ENCODE peak calls at places on chromosomes 16 and 17, in eight cellular contexts. One of them, this sample, is unnamed.

GRCh38 chr16:1046271-1046955 is 26.1 kb upstream of the SSTR5 start:
- DNase-seq in adipocyte: no peak
- DNase-seq in astrocyte of the spinal cord: no peak
- DNase-seq in cardiac fibroblast: no peak
- DNase-seq in AG04450: no peak
- DNase-seq in fibroblast of villous mesenchyme: no peak
- DNase-seq in CD4-positive, alpha-beta memory T cell: no peak
- DNase-seq in aorta: no peak
- DNase-seq in this sample: no peak

GRCh38 chr16:56956756-56957155 is 5.0 kb upstream of the CETP start:
- DNase-seq in cardiac fibroblast: no peak
- DNase-seq in adipocyte: no peak
- DNase-seq in CD4-positive, alpha-beta memory T cell: no peak
- DNase-seq in AG04450: no peak
- DNase-seq in astrocyte of the spinal cord: no peak
- DNase-seq in aorta: peak
- DNase-seq in fibroblast of villous mesenchyme: no peak
- DNase-seq in this sample: no peak

GRCh38 chr17:9240659-9241370 is 219.5 kb downstream of the NTN1 start:
- DNase-seq in fibroblast of villous mesenchyme: peak
- DNase-seq in AG04450: no peak
- DNase-seq in aorta: peak
- DNase-seq in adipocyte: peak
- DNase-seq in cardiac fibroblast: peak
- DNase-seq in CD4-positive, alpha-beta memory T cell: no peak
- DNase-seq in astrocyte of the spinal cord: peak
- DNase-seq in this sample: no peak

GRCh38 chr16:50311134-50311528 is 44.8 kb downstream of the ADCY7 start:
- DNase-seq in adipocyte: no peak
- DNase-seq in AG04450: no peak
- DNase-seq in cardiac fibroblast: no peak
- DNase-seq in CD4-positive, alpha-beta memory T cell: no peak
- DNase-seq in fibroblast of villous mesenchyme: no peak
- DNase-seq in astrocyte of the spinal cord: no peak
- DNase-seq in aorta: peak
- DNase-seq in this sample: no peak

GRCh38 chr16:200388-200787 is 20.1 kb downstream of the HBQ1 start:
- DNase-seq in astrocyte of the spinal cord: peak
- DNase-seq in fibroblast of villous mesenchyme: peak
- DNase-seq in aorta: no peak
- DNase-seq in cardiac fibroblast: peak
- DNase-seq in adipocyte: peak
- DNase-seq in AG04450: no peak
- DNase-seq in CD4-positive, alpha-beta memory T cell: no peak
- DNase-seq in this sample: no peak

GRCh38 chr16:59612094-59612493 is 878.0 kb upstream of the GOT2 start:
- DNase-seq in AG04450: no peak
- DNase-seq in astrocyte of the spinal cord: no peak
- DNase-seq in aorta: no peak
- DNase-seq in adipocyte: no peak
- DNase-seq in CD4-positive, alpha-beta memory T cell: no peak
- DNase-seq in fibroblast of villous mesenchyme: no peak
- DNase-seq in cardiac fibroblast: no peak
- DNase-seq in this sample: no peak

GRCh38 chr17:81034779-81035388 is at the start of gene BAIAP2:
- DNase-seq in AG04450: peak
- DNase-seq in fibroblast of villous mesenchyme: peak
- DNase-seq in astrocyte of the spinal cord: peak
- DNase-seq in adipocyte: peak
- DNase-seq in aorta: peak
- DNase-seq in CD4-positive, alpha-beta memory T cell: peak
- DNase-seq in cardiac fibroblast: peak
- DNase-seq in this sample: peak

GRCh38 chr17:63929860-63930766 is 2.0 kb downstream of the CD79B start:
- DNase-seq in adipocyte: no peak
- DNase-seq in AG04450: no peak
- DNase-seq in cardiac fibroblast: no peak
- DNase-seq in astrocyte of the spinal cord: no peak
- DNase-seq in fibroblast of villous mesenchyme: no peak
- DNase-seq in CD4-positive, alpha-beta memory T cell: no peak
- DNase-seq in aorta: no peak
- DNase-seq in this sample: no peak

GRCh38 chr16:19166500-19166899 is 1.5 kb upstream of the SYT17 start:
- DNase-seq in aorta: no peak
- DNase-seq in astrocyte of the spinal cord: no peak
- DNase-seq in cardiac fibroblast: no peak
- DNase-seq in fibroblast of villous mesenchyme: no peak
- DNase-seq in adipocyte: no peak
- DNase-seq in AG04450: no peak
- DNase-seq in CD4-positive, alpha-beta memory T cell: no peak
- DNase-seq in this sample: no peak

GRCh38 chr16:65226077-65226476 is 104.2 kb upstream of the CDH11 start:
- DNase-seq in adipocyte: no peak
- DNase-seq in AG04450: no peak
- DNase-seq in CD4-positive, alpha-beta memory T cell: no peak
- DNase-seq in fibroblast of villous mesenchyme: no peak
- DNase-seq in cardiac fibroblast: no peak
- DNase-seq in astrocyte of the spinal cord: no peak
- DNase-seq in aorta: no peak
- DNase-seq in this sample: no peak

GRCh38 chr16:29806096-29806579 is at the start of gene MAZ:
- DNase-seq in aorta: no peak
- DNase-seq in AG04450: peak
- DNase-seq in astrocyte of the spinal cord: no peak
- DNase-seq in adipocyte: peak
- DNase-seq in fibroblast of villous mesenchyme: peak
- DNase-seq in CD4-positive, alpha-beta memory T cell: peak
- DNase-seq in cardiac fibroblast: peak
- DNase-seq in this sample: no peak

GRCh38 chr17:82105882-82106696 is 8.1 kb upstream of the FASN start:
- DNase-seq in fibroblast of villous mesenchyme: peak
- DNase-seq in cardiac fibroblast: peak
- DNase-seq in aorta: no peak
- DNase-seq in AG04450: no peak
- DNase-seq in astrocyte of the spinal cord: peak
- DNase-seq in adipocyte: peak
- DNase-seq in CD4-positive, alpha-beta memory T cell: peak
- DNase-seq in this sample: peak
- H3K4me3 ChIP-seq in fibroblast of villous mesenchyme: no peak
- H3K4me3 ChIP-seq in cardiac fibroblast: no peak
- H3K4me3 ChIP-seq in aorta: no peak
- H3K4me3 ChIP-seq in AG04450: no peak
- H3K4me3 ChIP-seq in astrocyte of the spinal cord: no peak
- H3K4me3 ChIP-seq in adipocyte: no peak
- H3K4me3 ChIP-seq in CD4-positive, alpha-beta memory T cell: peak
- H3K4me3 ChIP-seq in this sample: peak

DNA sequence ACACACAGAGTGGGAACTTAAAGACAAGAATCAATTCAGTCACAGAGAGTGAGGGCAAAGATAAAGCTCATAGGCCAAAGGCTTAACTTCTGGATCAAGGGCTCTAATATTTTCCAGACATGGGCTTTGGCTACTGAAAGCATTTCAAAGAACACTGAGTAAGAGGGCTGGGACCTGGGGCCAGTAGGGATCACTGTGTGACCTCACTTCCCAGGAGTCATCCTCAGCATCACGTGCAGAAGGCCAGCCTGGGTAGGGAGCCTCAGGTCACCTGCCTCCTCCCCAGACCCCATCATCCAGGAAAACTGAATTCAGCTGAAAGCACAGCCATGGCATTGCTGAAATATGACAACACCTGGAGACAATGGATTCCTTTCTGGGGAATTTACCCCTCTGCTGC is 163.5 kb downstream of the RAB11FIP4 start:
- DNase-seq in cardiac fibroblast: peak
- DNase-seq in aorta: no peak
- DNase-seq in AG04450: no peak
- DNase-seq in CD4-positive, alpha-beta memory T cell: no peak
- DNase-seq in astrocyte of the spinal cord: no peak
- DNase-seq in fibroblast of villous mesenchyme: no peak
- DNase-seq in adipocyte: no peak
- DNase-seq in this sample: no peak
- H3K4me3 ChIP-seq in cardiac fibroblast: no peak
- H3K4me3 ChIP-seq in aorta: no peak
- H3K4me3 ChIP-seq in AG04450: no peak
- H3K4me3 ChIP-seq in CD4-positive, alpha-beta memory T cell: no peak
- H3K4me3 ChIP-seq in astrocyte of the spinal cord: no peak
- H3K4me3 ChIP-seq in fibroblast of villous mesenchyme: no peak
- H3K4me3 ChIP-seq in adipocyte: no peak
- H3K4me3 ChIP-seq in this sample: no peak

GRCh38 chr16:82070656-82071369 is 35.8 kb downstream of the HSD17B2 start:
- DNase-seq in adipocyte: peak
- DNase-seq in AG04450: peak
- DNase-seq in cardiac fibroblast: peak
- DNase-seq in fibroblast of villous mesenchyme: peak
- DNase-seq in CD4-positive, alpha-beta memory T cell: no peak
- DNase-seq in astrocyte of the spinal cord: peak
- DNase-seq in aorta: no peak
- DNase-seq in this sample: no peak
- H3K4me3 ChIP-seq in adipocyte: no peak
- H3K4me3 ChIP-seq in AG04450: no peak
- H3K4me3 ChIP-seq in cardiac fibroblast: no peak
- H3K4me3 ChIP-seq in fibroblast of villous mesenchyme: no peak
- H3K4me3 ChIP-seq in CD4-positive, alpha-beta memory T cell: no peak
- H3K4me3 ChIP-seq in astrocyte of the spinal cord: no peak
- H3K4me3 ChIP-seq in aorta: no peak
- H3K4me3 ChIP-seq in this sample: no peak

GRCh38 chr16:22191966-22192260 is 14.2 kb upstream of the EEF2K start:
- DNase-seq in adipocyte: no peak
- DNase-seq in cardiac fibroblast: no peak
- DNase-seq in aorta: no peak
- DNase-seq in astrocyte of the spinal cord: no peak
- DNase-seq in CD4-positive, alpha-beta memory T cell: no peak
- DNase-seq in AG04450: no peak
- DNase-seq in fibroblast of villous mesenchyme: no peak
- DNase-seq in this sample: no peak
- H3K4me3 ChIP-seq in adipocyte: peak
- H3K4me3 ChIP-seq in cardiac fibroblast: peak
- H3K4me3 ChIP-seq in aorta: peak
- H3K4me3 ChIP-seq in astrocyte of the spinal cord: peak
- H3K4me3 ChIP-seq in CD4-positive, alpha-beta memory T cell: peak
- H3K4me3 ChIP-seq in AG04450: peak
- H3K4me3 ChIP-seq in fibroblast of villous mesenchyme: peak
- H3K4me3 ChIP-seq in this sample: peak

GRCh38 chr17:82751571-82752370 is at the start of gene TBCD:
- DNase-seq in aorta: peak
- DNase-seq in astrocyte of the spinal cord: peak
- DNase-seq in AG04450: peak
- DNase-seq in CD4-positive, alpha-beta memory T cell: peak
- DNase-seq in adipocyte: peak
- DNase-seq in fibroblast of villous mesenchyme: peak
- DNase-seq in cardiac fibroblast: peak
- DNase-seq in this sample: peak

GRCh38 chr17:82753201-82753464 is 1.3 kb downstream of the TBCD start:
- DNase-seq in fibroblast of villous mesenchyme: no peak
- DNase-seq in cardiac fibroblast: no peak
- DNase-seq in AG04450: no peak
- DNase-seq in CD4-positive, alpha-beta memory T cell: no peak
- DNase-seq in astrocyte of the spinal cord: no peak
- DNase-seq in adipocyte: no peak
- DNase-seq in aorta: no peak
- DNase-seq in this sample: no peak

GRCh38 chr17:82754297-82755208 is 2.7 kb downstream of the TBCD start:
- DNase-seq in AG04450: no peak
- DNase-seq in adipocyte: no peak
- DNase-seq in aorta: no peak
- DNase-seq in cardiac fibroblast: no peak
- DNase-seq in fibroblast of villous mesenchyme: peak
- DNase-seq in astrocyte of the spinal cord: peak
- DNase-seq in CD4-positive, alpha-beta memory T cell: no peak
- DNase-seq in this sample: peak

GRCh38 chr17:82752371-82753200 is 721 bp downstream of the TBCD start:
- DNase-seq in CD4-positive, alpha-beta memory T cell: no peak
- DNase-seq in aorta: no peak
- DNase-seq in fibroblast of villous mesenchyme: peak
- DNase-seq in cardiac fibroblast: peak
- DNase-seq in adipocyte: no peak
- DNase-seq in AG04450: no peak
- DNase-seq in astrocyte of the spinal cord: peak
- DNase-seq in this sample: no peak

DNA sequence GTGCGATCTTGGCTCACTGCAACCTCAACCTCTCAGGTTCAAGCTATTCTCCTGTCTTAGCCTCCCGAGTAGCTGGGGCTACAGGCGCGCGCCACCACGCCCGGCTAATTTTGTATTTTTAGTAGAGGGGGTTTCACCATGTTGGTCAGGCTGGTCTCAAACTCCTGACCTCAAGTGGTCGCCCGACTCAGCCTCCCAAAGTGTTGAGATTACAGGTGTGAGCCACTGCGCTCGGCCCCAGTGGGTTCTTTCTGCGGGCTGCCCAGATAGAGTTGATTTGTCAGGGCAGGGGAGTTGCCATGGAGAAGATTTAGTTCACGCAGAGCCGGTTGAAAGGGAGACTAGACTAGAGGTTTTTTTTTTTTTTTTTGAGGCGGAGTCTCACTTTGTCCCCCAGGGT is 1.7 kb downstream of the TBCD start:
- DNase-seq in AG04450: no peak
- DNase-seq in astrocyte of the spinal cord: no peak
- DNase-seq in aorta: no peak
- DNase-seq in adipocyte: no peak
- DNase-seq in cardiac fibroblast: no peak
- DNase-seq in fibroblast of villous mesenchyme: no peak
- DNase-seq in CD4-positive, alpha-beta memory T cell: no peak
- DNase-seq in this sample: no peak
- H3K4me3 ChIP-seq in AG04450: no peak
- H3K4me3 ChIP-seq in astrocyte of the spinal cord: no peak
- H3K4me3 ChIP-seq in aorta: no peak
- H3K4me3 ChIP-seq in adipocyte: no peak
- H3K4me3 ChIP-seq in cardiac fibroblast: no peak
- H3K4me3 ChIP-seq in fibroblast of villous mesenchyme: no peak
- H3K4me3 ChIP-seq in CD4-positive, alpha-beta memory T cell: no peak
- H3K4me3 ChIP-seq in this sample: peak